ENCODE peak calls at places on chromosomes 13 and 19, in four cellular contexts. N is cardiac muscle cell, B is cardiac fibroblast, V is pancreas. K is an unnamed sample.

GRCh38 chr13:51549050-51549449 is 35.2 kb upstream of the WDFY2 start:
- DNase-seq in B (no peak), N (no peak), V (peak; percentile 33), K (peak; percentile 59)

GRCh38 chr19:604355-604754 is 14.7 kb downstream of the HCN2 start:
- DNase-seq in B (no peak), N (no peak), V (no peak), K (no peak)

GRCh38 chr19:18110833-18111232 is 13.3 kb downstream of the MAST3 start:
- DNase-seq in N (no peak), V (peak; percentile 93), B (no peak), K (no peak)

GRCh38 chr13:100209857-100210580 is 121.1 kb downstream of the PCCA start:
- DNase-seq in N (no peak), V (no peak), B (peak; percentile 56), K (peak; percentile 70)

GRCh38 chr19:45396389-45397260 is 8.2 kb downstream of the PPP1R13L start:
- DNase-seq in B (no peak), V (no peak), N (no peak), K (no peak)

GRCh38 chr13:114097504-114097892 is 34.9 kb downstream of the RASA3 start:
- DNase-seq in B (no peak), N (no peak), V (no peak), K (no peak)

GRCh38 chr19:28468701-28469459 is 744.1 kb downstream of the UQCRFS1 start:
- DNase-seq in V (peak; percentile 37), B (peak; percentile 18), N (no peak), K (peak; percentile 4)

GRCh38 chr13:102236830-102237621 is 164.8 kb downstream of the FGF14 start:
- DNase-seq in B (no peak), V (no peak), N (no peak), K (no peak)

GRCh38 chr19:18416778-18417249 is 2.4 kb upstream of the SSBP4 start:
- DNase-seq in V (peak; percentile 71), N (peak; percentile 89), B (peak; percentile 96), K (peak; percentile 51)

GRCh38 chr19:1266116-1266817 is 2.9 kb upstream of the CIRBP start:
- DNase-seq in N (peak; percentile 88), B (peak; percentile 89), V (peak; percentile 81), K (peak; percentile 88)

GRCh38 chr13:113836917-113837553 is 26.8 kb downstream of the GAS6 start:
- DNase-seq in V (peak; percentile 52), B (peak; percentile 77), N (peak; percentile 60), K (peak; percentile 96)

GRCh38 chr13:35978607-35979316 is 152.4 kb downstream of the DCLK1 start:
- DNase-seq in V (peak; percentile 46), B (peak; percentile 85), N (peak; percentile 55), K (peak; percentile 65)

GRCh38 chr19:39212377-39212742 is 8.3 kb upstream of the SYCN start:
- DNase-seq in V (no peak), B (no peak), N (no peak), K (no peak)

GRCh38 chr13:27183561-27184147 is 12.0 kb upstream of the USP12 start:
- DNase-seq in B (peak; percentile 49), V (peak; percentile 23), N (no peak), K (peak; percentile 71)

GRCh38 chr19:44576843-44577565 is 36.4 kb upstream of the IGSF23 start:
- DNase-seq in V (peak; percentile 53), N (peak; percentile 41), B (peak; percentile 37), K (peak; percentile 77)

GRCh38 chr13:39038569-39038898 is 278 bp downstream of the NHLRC3 start:
- DNase-seq in B (no peak), V (no peak), N (no peak), K (peak; percentile 35)

GRCh38 chr19:39083599-39083982 is 577 bp upstream of the ACP7 start:
- DNase-seq in B (no peak), N (no peak), V (no peak), K (peak; percentile 44)

GRCh38 chr13:95155504-95155903 is 145.7 kb downstream of the ABCC4 start:
- DNase-seq in V (no peak), N (no peak), B (no peak), K (no peak)

GRCh38 chr19:50330365-50331078 is 1.3 kb upstream of the KCNC3 start:
- DNase-seq in N (peak; percentile 96), B (peak; percentile 41), V (peak; percentile 84), K (no peak)

GRCh38 chr13:112165712-112166111 is 98.8 kb downstream of the SOX1 start:
- DNase-seq in N (no peak), B (no peak), V (no peak), K (no peak)

GRCh38 chr19:1646149-1646930 is 6.1 kb downstream of the TCF3 start:
- DNase-seq in V (no peak), N (no peak), B (no peak), K (no peak)

GRCh38 chr13:94419304-94419943 is 60.1 kb downstream of the DCT start:
- DNase-seq in N (no peak), B (peak; percentile 61), V (no peak), K (peak; percentile 67)

GRCh38 chr13:92842145-92842544 is 384.5 kb upstream of the GPC6 start:
- DNase-seq in V (no peak), B (peak; percentile 93), N (no peak), K (peak; percentile 59)

GRCh38 chr13:95360464-95361097 is 59.3 kb upstream of the ABCC4 start:
- DNase-seq in N (no peak), B (no peak), V (no peak), K (no peak)

GRCh38 chr19:52336976-52337375 is 933 bp downstream of the ZNF610 start:
- DNase-seq in B (peak; percentile 6), N (no peak), V (no peak), K (no peak)

GRCh38 chr13:49400755-49401659 is 42.9 kb downstream of the CAB39L start:
- DNase-seq in B (peak; percentile 75), N (peak; percentile 97), V (peak; percentile 30), K (peak; percentile 74)

GRCh38 chr19:56946164-56946563 is 105.6 kb upstream of the PEG3 start:
- DNase-seq in V (no peak), B (no peak), N (no peak), K (no peak)

GRCh38 chr13:73190477-73190876 is 131.7 kb downstream of the KLF5 start:
- DNase-seq in N (no peak), V (no peak), B (peak; percentile 12), K (no peak)

GRCh38 chr13:51311271-51311670 is 28.2 kb upstream of the SERPINE3 start:
- DNase-seq in V (no peak), B (no peak), N (no peak), K (no peak)

GRCh38 chr19:5903054-5903501 is 512 bp downstream of the NDUFA11 start:
- DNase-seq in B (peak; percentile 53), N (peak; percentile 30), V (no peak), K (no peak)

GRCh38 chr19:38718747-38719543 is 25.3 kb downstream of the CAPN12 start:
- DNase-seq in V (peak; percentile 58), B (peak; percentile 80), N (peak; percentile 59), K (no peak)

GRCh38 chr13:113548171-113548641 is 36.3 kb upstream of the TFDP1 start:
- DNase-seq in N (no peak), V (no peak), B (no peak), K (no peak)

GRCh38 chr13:40756042-40756441 is 14.9 kb downstream of the MRPS31 start:
- DNase-seq in N (no peak), V (no peak), B (no peak), K (no peak)

GRCh38 chr19:15937771-15938170 is 3.4 kb upstream of the CYP4F11 start:
- DNase-seq in B (no peak), N (no peak), V (no peak), K (no peak)

GRCh38 chr13:111484959-111485358 is 164.5 kb downstream of the TEX29 start:
- DNase-seq in V (no peak), N (no peak), B (no peak), K (no peak)

GRCh38 chr19:6260912-6261636 is 18.7 kb downstream of the MLLT1 start:
- DNase-seq in B (no peak), N (no peak), V (no peak), K (peak; percentile 35)

GRCh38 chr13:37429976-37430375 is 168.6 kb downstream of the POSTN start:
- DNase-seq in B (peak; percentile 77), N (no peak), V (no peak), K (peak; percentile 74)

GRCh38 chr13:37427843-37428494 is 170.6 kb downstream of the POSTN start:
- DNase-seq in B (peak; percentile 64), V (no peak), N (peak; percentile 61), K (no peak)
- TF ChIP-seq CTCF in B (no peak), V (no peak), N (no peak), K (no peak)

GRCh38 chr19:33375156-33375744 is 1.7 kb downstream of the CEBPG start:
- DNase-seq in V (peak; percentile 15), N (no peak), B (no peak), K (no peak)
- H3K4me3 ChIP-seq in V (peak overlapping the region; percentile 81), N (no peak overlapping the region), B (peak overlapping the region; percentile 73), K (peak overlapping the region; percentile 63)

GRCh38 chr19:13255041-13255718 is 105.0 kb downstream of the IER2 start:
- DNase-seq in N (no peak), V (no peak), B (no peak), K (no peak)

GRCh38 chr19:13262450-13262849 is 112.2 kb downstream of the IER2 start:
- DNase-seq in N (peak; percentile 53), V (peak; percentile 17), B (peak; percentile 71), K (peak; percentile 59)

GRCh38 chr19:13256918-13257317 is 106.7 kb downstream of the IER2 start:
- DNase-seq in N (no peak), B (no peak), V (no peak), K (no peak)

GRCh38 chr19:13255719-13256059 is 105.5 kb downstream of the IER2 start:
- DNase-seq in N (no peak), B (no peak), V (no peak), K (no peak)

DNA sequence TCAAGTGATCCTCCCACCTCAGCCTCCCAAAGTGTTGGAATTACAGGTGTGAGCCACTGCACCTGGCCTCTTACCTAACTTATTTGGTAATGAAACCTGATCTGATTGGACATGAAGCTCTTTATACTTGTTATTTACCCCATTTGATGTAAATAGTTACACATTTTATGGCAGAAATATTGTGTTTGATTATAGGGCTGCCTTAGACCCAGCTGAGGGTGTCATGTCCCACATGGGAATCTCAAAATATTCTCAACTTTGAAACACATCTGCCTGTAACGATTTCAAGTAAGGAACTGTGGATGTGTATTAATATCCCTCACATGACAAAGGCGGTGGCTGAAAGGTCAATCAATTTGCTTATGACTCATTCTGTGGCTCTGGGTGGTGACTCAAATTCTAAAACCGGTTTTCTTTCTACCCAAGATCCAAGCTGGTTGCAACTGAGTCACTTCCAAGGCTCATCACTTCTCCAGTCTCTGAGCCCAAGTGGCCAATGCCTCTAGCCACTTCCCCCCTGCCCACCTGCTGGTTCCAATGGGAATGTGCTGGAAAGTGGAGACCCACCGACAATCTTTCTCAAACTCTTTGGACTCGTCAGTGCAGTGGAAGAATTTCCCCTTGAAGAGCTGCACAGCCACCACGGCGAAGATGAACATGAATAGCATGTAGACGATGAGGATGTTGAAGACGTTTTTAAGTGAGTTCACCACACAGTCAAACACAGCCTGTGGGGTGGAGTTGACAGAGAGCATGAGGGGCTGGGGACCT is 110.9 kb downstream of the IER2 start:
- DNase-seq in V (peak; percentile 22), N (no peak), B (peak; percentile 60), K (peak; percentile 95)
- TF ChIP-seq CTCF in V (no peak), N (no peak), B (peak; percentile 15), K (peak; percentile 6)

GRCh38 chr19:3801412-3802096 is 15.4 kb upstream of the MATK start:
- DNase-seq in N (peak; percentile 32), V (no peak), B (peak; percentile 13), K (peak; percentile 14)
- H3K4me3 ChIP-seq in N (no peak overlapping the region), V (peak overlapping the region; percentile 12), B (no peak overlapping the region), K (no peak overlapping the region)